ENCODE peak calls at places on chromosome 3, in four cellular contexts. W is keratinocyte, D is IMR-90, Y is K562. A is an unnamed sample. For H3K9me1, the result is how much of the 10 kb centered on the place peaks cover.

GRCh38 chr3:96214941-96215340 is 599.5 kb upstream of the EPHA6 start:
- DNase-seq in D (no peak), Y (no peak), W (no peak), A (no peak)

GRCh38 chr3:88467191-88467590 is 317.4 kb downstream of the C3orf38 start:
- DNase-seq in W (no peak), Y (no peak), D (no peak), A (no peak)

GRCh38 chr3:125684199-125684598 is 88.9 kb upstream of the OSBPL11 start:
- DNase-seq in W (no peak), D (peak), Y (no peak), A (peak)

GRCh38 chr3:182294256-182294655 is 499.0 kb upstream of the ATP11B start:
- DNase-seq in W (no peak), D (no peak), Y (no peak), A (no peak)

GRCh38 chr3:170621256-170621655 is 35.4 kb upstream of the SLC7A14 start:
- DNase-seq in Y (no peak), D (peak), W (no peak), A (no peak)

GRCh38 chr3:190058486-190059241 is 62.0 kb downstream of the P3H2 start:
- DNase-seq in W (no peak), Y (no peak), D (peak), A (peak)

GRCh38 chr3:8488877-8489865 is 12.5 kb upstream of the LMCD1 start:
- DNase-seq in Y (no peak), D (no peak), W (no peak), A (no peak)

GRCh38 chr3:71102111-71103039 is 481.2 kb downstream of the FOXP1 start:
- DNase-seq in W (no peak), D (peak), Y (no peak), A (peak)

GRCh38 chr3:171838218-171838720 is 4.9 kb upstream of the TMEM212 start:
- DNase-seq in W (no peak), D (peak), Y (no peak), A (peak)

GRCh38 chr3:69160525-69160924 is 38.1 kb upstream of the LMOD3 start:
- DNase-seq in Y (no peak), D (no peak), W (no peak), A (no peak)

GRCh38 chr3:137194301-137194700 is 236.5 kb downstream of the IL20RB start:
- DNase-seq in D (no peak), Y (no peak), W (no peak), A (no peak)

DNA sequence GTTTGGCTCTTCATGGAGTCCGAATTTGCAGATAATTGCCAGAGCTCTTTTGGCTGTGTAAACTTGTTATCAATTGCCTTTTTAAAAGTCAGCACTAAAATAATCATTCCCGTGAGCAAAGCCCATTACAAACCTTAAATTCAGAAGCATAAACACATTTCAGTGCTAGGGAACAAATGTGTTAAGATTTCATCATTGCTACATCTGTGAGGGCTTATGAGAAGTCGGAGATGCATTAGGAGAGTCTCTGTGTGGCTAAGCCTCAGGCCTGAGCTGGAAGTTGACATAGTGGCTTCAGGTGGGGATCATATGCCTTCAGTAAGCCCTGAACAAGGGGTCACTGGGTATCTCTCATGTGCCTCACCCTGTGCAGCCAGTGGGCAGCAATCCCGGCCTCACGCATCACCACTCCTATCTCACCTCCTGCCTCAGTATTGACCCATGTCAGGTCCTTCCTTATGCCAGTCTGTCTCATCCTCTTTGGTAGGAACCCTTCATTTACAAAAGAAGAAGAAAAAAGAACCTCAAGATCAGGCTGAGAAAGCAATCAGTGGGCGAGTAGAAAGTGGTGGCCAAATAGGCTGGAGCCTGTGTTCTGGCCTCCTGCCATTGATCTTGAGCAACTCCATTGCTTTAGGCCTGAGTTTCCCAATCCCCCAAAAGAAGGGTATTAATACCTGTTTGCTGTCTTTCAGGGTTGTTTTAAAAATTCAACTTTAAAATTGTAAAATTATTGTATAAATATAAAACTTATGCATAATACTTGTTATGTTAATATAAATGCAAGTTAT is 233.5 kb downstream of the IL20RB start:
- DNase-seq in Y (no peak), D (no peak), W (no peak), A (no peak)
- H3K9me1 ChIP-seq in Y (under half), D (under half), W (under half), A (under half)

GRCh38 chr3:31754575-31755278 is 222.0 kb downstream of the STT3B start:
- DNase-seq in D (no peak), Y (no peak), W (no peak), A (no peak)

GRCh38 chr3:31753050-31753425 is 220.3 kb downstream of the STT3B start:
- DNase-seq in W (no peak), Y (no peak), D (no peak), A (no peak)

GRCh38 chr3:31752305-31753049 is 219.8 kb downstream of the STT3B start:
- DNase-seq in W (no peak), D (no peak), Y (no peak), A (no peak)

GRCh38 chr3:31758342-31758741 is 222.7 kb downstream of the OSBPL10 start:
- DNase-seq in Y (no peak), W (no peak), D (no peak), A (no peak)

DNA sequence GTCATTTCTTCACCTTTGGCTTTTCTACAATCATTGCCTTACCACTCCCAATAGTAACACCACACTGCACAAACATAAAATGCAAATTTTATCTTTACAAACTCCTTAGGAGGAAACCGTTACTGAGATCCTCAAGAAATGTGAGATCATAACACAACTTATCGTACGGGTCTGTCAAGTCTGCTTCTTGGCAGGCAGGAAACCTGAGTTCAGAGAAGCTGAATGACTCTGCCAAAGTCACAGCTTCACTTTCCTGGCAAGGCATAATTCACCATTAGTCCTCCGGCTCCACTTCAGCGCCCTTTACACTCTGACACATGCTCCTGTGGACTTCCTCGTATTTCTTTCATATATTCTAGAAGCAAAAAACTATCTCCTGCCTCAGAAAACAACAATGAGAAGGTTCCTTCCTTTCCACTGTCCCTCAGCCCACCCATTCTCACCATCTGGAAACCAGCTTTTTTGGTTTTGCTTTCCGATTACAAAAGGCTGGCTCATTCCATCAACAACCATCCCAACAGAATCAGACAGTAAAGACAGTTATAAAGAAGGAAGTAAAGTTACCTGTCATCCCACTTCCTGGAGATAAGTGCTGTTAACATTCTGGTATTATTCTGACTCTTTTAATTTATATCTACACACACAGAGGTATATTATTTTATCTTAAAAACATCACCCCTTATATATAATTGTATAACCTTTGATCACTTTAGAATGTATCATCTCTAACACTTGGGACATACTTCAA is 223.4 kb downstream of the STT3B start:
- DNase-seq in W (no peak), Y (no peak), D (no peak), A (peak)
- H3K9me1 ChIP-seq in W (under half), Y (under half), D (under half), A (under half)

GRCh38 chr3:31358473-31359075 is 174.2 kb upstream of the STT3B start:
- DNase-seq in Y (no peak), W (no peak), D (no peak), A (no peak)

GRCh38 chr3:31354373-31354772 is 178.4 kb upstream of the STT3B start:
- DNase-seq in Y (no peak), D (no peak), W (no peak), A (no peak)

GRCh38 chr3:31356941-31357340 is 175.8 kb upstream of the STT3B start:
- DNase-seq in D (peak), Y (peak), W (peak), A (no peak)

GRCh38 chr3:31361391-31362273 is 171.1 kb upstream of the STT3B start:
- DNase-seq in D (peak), W (no peak), Y (no peak), A (no peak)

GRCh38 chr3:31357451-31357850 is 175.3 kb upstream of the STT3B start:
- DNase-seq in Y (no peak), D (no peak), W (no peak), A (no peak)
- H3K9me1 ChIP-seq in Y (under half), D (under half), W (under half), A (under half)

DNA sequence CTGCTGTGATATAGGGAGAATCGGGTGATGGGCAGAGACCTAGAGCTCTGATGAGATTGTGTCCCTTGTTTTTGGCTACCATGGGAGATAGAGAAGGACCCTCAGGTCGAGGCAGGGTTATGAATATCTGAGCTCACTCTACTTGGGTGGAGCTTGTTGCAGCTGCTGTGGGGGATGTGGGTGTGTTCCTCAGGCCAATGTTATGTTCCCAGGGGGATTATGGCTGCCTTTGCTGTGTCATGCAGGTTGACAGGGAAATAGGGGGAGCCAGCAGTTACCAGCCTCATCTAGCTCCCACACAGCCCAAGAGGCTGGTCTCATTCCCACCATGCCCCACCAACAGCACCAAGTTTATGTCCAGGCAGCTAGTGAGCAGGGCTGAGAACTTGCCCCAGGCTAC is 131.5 kb downstream of the TRIM42 start:
- DNase-seq in W (no peak), Y (no peak), D (no peak), A (no peak)
- H3K9me1 ChIP-seq in W (under half), Y (under half), D (under half), A (under half)

GRCh38 chr3:62940763-62941632 is 65.8 kb upstream of the CADPS start:
- DNase-seq in Y (no peak), D (peak), W (no peak), A (no peak)

GRCh38 chr3:62939707-62940106 is 64.5 kb upstream of the CADPS start:
- DNase-seq in D (no peak), W (no peak), Y (no peak), A (no peak)

GRCh38 chr3:62938583-62938982 is 63.4 kb upstream of the CADPS start:
- DNase-seq in W (no peak), Y (no peak), D (no peak), A (no peak)

GRCh38 chr3:62942761-62943160 is 67.5 kb upstream of the CADPS start:
- DNase-seq in Y (no peak), W (no peak), D (no peak), A (no peak)
- H3K9me1 ChIP-seq in Y (under half), W (under half), D (under half), A (under half)

DNA sequence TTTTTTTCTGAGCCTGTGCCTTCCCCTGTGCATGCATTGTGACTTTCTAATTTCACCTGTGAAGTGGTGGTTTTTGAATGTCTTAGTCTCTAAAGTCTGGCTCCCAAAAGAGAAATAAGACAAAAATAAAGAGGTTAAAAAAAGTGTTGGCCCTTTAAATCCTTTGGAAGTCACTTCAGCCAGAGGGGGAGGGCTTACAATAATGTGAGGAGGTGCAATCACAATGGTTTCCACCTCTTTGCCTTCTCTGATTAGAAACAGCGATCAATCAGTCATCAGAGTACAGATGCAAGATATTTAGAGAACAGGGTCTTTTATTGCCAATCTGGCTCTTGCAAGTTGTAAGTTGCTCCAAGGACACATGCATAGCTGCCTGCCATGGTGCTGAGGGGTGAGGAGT is 64.1 kb upstream of the GCSAM start:
- DNase-seq in Y (no peak), D (no peak), W (no peak), A (no peak)
- H3K9me1 ChIP-seq in Y (under half), D (under half), W (under half), A (under half)

A was measured in endothelial cell of umbilical vein.